ENCODE peak calls at places on chromosomes 3 and 15, in four cellular contexts. V, T, E and P are unnamed samples.

GRCh38 chr3:31312400-31312799 is 220.3 kb upstream of the STT3B start:
- DNase-seq in E (no peak), V (no peak), T (no peak), P (no peak)

GRCh38 chr3:18841422-18842343 is 306.6 kb upstream of the KCNH8 start:
- DNase-seq in T (no peak), V (no peak), E (no peak), P (no peak)

GRCh38 chr15:42385206-42385979 is 26.1 kb downstream of the CAPN3 start:
- DNase-seq in V (peak), E (peak), T (peak), P (peak)

GRCh38 chr3:54133196-54133595 is 10.8 kb downstream of the CACNA2D3 start:
- DNase-seq in V (no peak), T (peak), E (no peak), P (peak)

GRCh38 chr3:30643763-30644462 is 37.5 kb downstream of the TGFBR2 start:
- DNase-seq in E (no peak), T (no peak), V (no peak), P (no peak)

GRCh38 chr15:58536414-58536813 is 104.6 kb downstream of the LIPC start:
- DNase-seq in T (no peak), E (no peak), V (no peak), P (no peak)

GRCh38 chr3:133362539-133362938 is 37.3 kb upstream of the BFSP2 start:
- DNase-seq in T (no peak), V (no peak), E (no peak), P (no peak)

GRCh38 chr3:64748244-64748894 is 60.6 kb upstream of the ADAMTS9 start:
- DNase-seq in V (no peak), E (no peak), T (peak), P (no peak)

GRCh38 chr3:49900491-49901153 is 3.1 kb downstream of the MST1R start:
- DNase-seq in T (no peak), E (no peak), V (peak), P (peak)

GRCh38 chr3:141448606-141449216 is 38.1 kb upstream of the RASA2 start:
- DNase-seq in E (no peak), T (no peak), V (no peak), P (no peak)

GRCh38 chr15:96414875-96415274 is 84.4 kb downstream of the NR2F2 start:
- DNase-seq in E (no peak), T (no peak), V (no peak), P (no peak)

GRCh38 chr3:55329849-55330248 is 157.3 kb downstream of the WNT5A start:
- DNase-seq in T (no peak), E (no peak), V (peak), P (peak)

GRCh38 chr15:74786659-74787165 is 4.8 kb downstream of the CSK start:
- DNase-seq in E (no peak), T (no peak), V (no peak), P (no peak)